ENCODE peak calls at places on chromosomes 16 and 17, in four cellular contexts. V is occipital lobe; Q is activated naive CD8-positive, alpha-beta T cell treated with anti-CD3 and anti-CD28 coated beads for 36 hours; E is Caco-2. R is an unnamed sample.

GRCh38 chr16:89670496-89671431 is 13.1 kb downstream of the SPATA33 start:
- DNase-seq in V (no peak), Q (no peak), E (no peak), R (no peak)

GRCh38 chr17:42522798-42523278 is 13.2 kb upstream of the NAGLU start:
- DNase-seq in E (peak), V (no peak), Q (no peak), R (no peak)

GRCh38 chr16:88468289-88469129 is 15.4 kb downstream of the ZFPM1 start:
- DNase-seq in Q (peak), V (no peak), E (peak), R (no peak)

GRCh38 chr17:58172369-58173071 is 5.7 kb downstream of the OR4D2 start:
- DNase-seq in Q (peak), V (no peak), E (peak), R (no peak)

GRCh38 chr17:2814499-2815341 is 18.5 kb downstream of the RAP1GAP2 start:
- DNase-seq in Q (peak), V (no peak), E (no peak), R (no peak)

GRCh38 chr17:27296427-27296979 is 2.6 kb downstream of the WSB1 start:
- DNase-seq in Q (no peak), V (no peak), E (no peak), R (no peak)

GRCh38 chr16:3198334-3199072 is 10.5 kb downstream of the OR1F1 start:
- DNase-seq in Q (no peak), V (no peak), E (no peak), R (no peak)

GRCh38 chr16:84699147-84699711 is 571 bp upstream of the USP10 start:
- DNase-seq in V (no peak), E (no peak), Q (no peak), R (no peak)

GRCh38 chr16:719815-720506 is 985 bp upstream of the ANTKMT start:
- DNase-seq in Q (peak), V (no peak), E (peak), R (no peak)

GRCh38 chr16:52346709-52347108 is 200.2 kb downstream of the TOX3 start:
- DNase-seq in V (no peak), E (no peak), Q (no peak), R (no peak)

GRCh38 chr16:59905131-59905530 is 1171.0 kb upstream of the GOT2 start:
- DNase-seq in E (no peak), V (no peak), Q (no peak), R (no peak)

GRCh38 chr16:85274924-85275323 is 162.7 kb upstream of the CIBAR2 start:
- DNase-seq in V (no peak), Q (no peak), E (no peak), R (no peak)

GRCh38 chr17:49266233-49266632 is 35.6 kb upstream of the PHOSPHO1 start:
- DNase-seq in E (no peak), V (no peak), Q (no peak), R (no peak)

GRCh38 chr17:9401434-9401833 is 174.2 kb downstream of the STX8 start:
- DNase-seq in E (peak), Q (no peak), V (no peak), R (no peak)

GRCh38 chr16:79991918-79992317 is 391.4 kb upstream of the MAF start:
- DNase-seq in V (no peak), Q (no peak), E (no peak), R (no peak)

GRCh38 chr17:41773190-41773588 is 13.3 kb downstream of the JUP start:
- DNase-seq in E (peak), V (no peak), Q (no peak), R (no peak)

GRCh38 chr17:69314246-69315030 is 12.5 kb downstream of the ABCA5 start:
- DNase-seq in V (no peak), E (no peak), Q (no peak), R (no peak)

GRCh38 chr17:1931759-1932579 is 93.2 kb downstream of the RTN4RL1 start:
- DNase-seq in E (peak), Q (no peak), V (peak), R (peak)

GRCh38 chr16:69201291-69201690 is 14.3 kb downstream of the SNTB2 start:
- DNase-seq in Q (no peak), E (no peak), V (no peak), R (no peak)

GRCh38 chr16:71287903-71288302 is 1.3 kb downstream of the CMTR2 start:
- DNase-seq in V (no peak), Q (no peak), E (no peak), R (no peak)

GRCh38 chr17:65455972-65456343 is 105.5 kb downstream of the AXIN2 start:
- DNase-seq in Q (no peak), E (peak), V (no peak), R (no peak)

GRCh38 chr16:56325956-56326355 is 99.4 kb downstream of the AMFR start:
- DNase-seq in E (no peak), Q (no peak), V (no peak), R (no peak)

GRCh38 chr17:45431531-45432404 is 902 bp downstream of the ARHGAP27 start:
- DNase-seq in Q (peak), E (peak), V (peak), R (no peak)

GRCh38 chr17:75637143-75637538 is 3.9 kb downstream of the SMIM5 start:
- DNase-seq in Q (no peak), E (no peak), V (no peak), R (no peak)

GRCh38 chr17:36592316-36592710 is 634 bp downstream of the DHRS11 start:
- DNase-seq in E (peak), V (no peak), Q (peak), R (no peak)

GRCh38 chr16:70466812-70467090 is 12.4 kb downstream of the FCSK start:
- DNase-seq in E (no peak), Q (no peak), V (no peak), R (no peak)

GRCh38 chr17:7612294-7612640 is 2.4 kb downstream of the FXR2 start:
- DNase-seq in E (no peak), V (no peak), Q (no peak), R (no peak)

GRCh38 chr16:17853958-17854357 is 383.2 kb upstream of the XYLT1 start:
- DNase-seq in V (no peak), Q (no peak), E (no peak), R (no peak)

GRCh38 chr16:72198021-72198420 is 26.1 kb upstream of the PMFBP1 start:
- DNase-seq in Q (no peak), V (peak), E (no peak), R (peak)

GRCh38 chr16:85634747-85635544 is 21.8 kb downstream of the GSE1 start:
- DNase-seq in V (no peak), Q (no peak), E (no peak), R (no peak)

GRCh38 chr16:9844361-9844760 is 337.9 kb downstream of the GRIN2A start:
- DNase-seq in Q (no peak), V (no peak), E (no peak), R (no peak)

GRCh38 chr17:64315032-64315490 is 52.0 kb upstream of the TEX2 start:
- DNase-seq in V (no peak), Q (no peak), E (no peak), R (no peak)

GRCh38 chr16:27195941-27196595 is 7.3 kb upstream of the KDM8 start:
- DNase-seq in V (no peak), Q (no peak), E (no peak), R (no peak)

GRCh38 chr17:15233022-15233805 is 31.9 kb downstream of the PMP22 start:
- DNase-seq in E (peak), V (no peak), Q (no peak), R (no peak)

GRCh38 chr17:75344664-75345063 is 55.4 kb upstream of the SLC25A19 start:
- DNase-seq in Q (peak), V (no peak), E (no peak), R (no peak)

GRCh38 chr17:83080641-83081560 is 1.5 kb downstream of the METRNL start:
- DNase-seq in V (no peak), E (peak), Q (peak), R (peak)

GRCh38 chr16:86534779-86535605 is 20.0 kb downstream of the MTHFSD start:
- DNase-seq in Q (no peak), V (peak), E (no peak), R (peak)

R was measured in amygdala.